ENCODE peak calls at places on chromosomes 3 and 15, in seven cellular contexts. N is NCI-H748 treated with DMSO at 0.1 percent for 48 hours; W is substantia nigra; Z is head of caudate nucleus; J is AG09309; E is PC-3; D is activated CD4-positive, alpha-beta T cell treated with anti-CD3 and anti-CD28 coated beads, Interleukin-2, amount 10 ng/mL, durations not matched to agents 7 days and 5 days. V is an unnamed sample.

GRCh38 chr15:26615188-26615926 is 157.5 kb downstream of the GABRB3 start:
- DNase-seq in N (no peak), W (no peak), Z (no peak), J (no peak), E (peak), D (no peak), V (no peak)

GRCh38 chr15:33068531-33068990 is 126.0 kb downstream of the FMN1 start:
- DNase-seq in N (peak), W (no peak), Z (no peak), J (no peak), E (peak), D (no peak), V (no peak)

GRCh38 chr3:102163039-102163817 is 271.6 kb upstream of the ZPLD1 start:
- DNase-seq in N (peak), W (no peak), Z (no peak), J (peak), E (peak), D (no peak), V (peak)

GRCh38 chr15:39079296-39079834 is 501.5 kb upstream of the THBS1 start:
- DNase-seq in N (no peak), W (no peak), Z (no peak), J (no peak), E (peak), D (no peak), V (no peak)

GRCh38 chr3:127831723-127832172 is 9.4 kb upstream of the MGLL start:
- DNase-seq in N (no peak), W (no peak), Z (no peak), J (no peak), E (peak), D (peak), V (no peak)

GRCh38 chr15:39736646-39737550 is 45.7 kb downstream of the FSIP1 start:
- DNase-seq in N (no peak), W (no peak), Z (no peak), J (no peak), E (no peak), D (no peak), V (no peak)

GRCh38 chr15:80459380-80459779 is 55.2 kb downstream of the ARNT2 start:
- DNase-seq in N (no peak), W (no peak), Z (no peak), J (no peak), E (no peak), D (no peak), V (no peak)

GRCh38 chr3:12553921-12554391 is 2.9 kb upstream of the MKRN2 start:
- DNase-seq in N (peak), W (peak), Z (no peak), J (no peak), E (peak), D (no peak), V (peak)

GRCh38 chr15:89401636-89402252 is 67.1 kb upstream of the POLG start:
- DNase-seq in N (no peak), W (no peak), Z (no peak), J (no peak), E (peak), D (no peak), V (no peak)

GRCh38 chr3:11835028-11835639 is 11.6 kb downstream of the TAMM41 start:
- DNase-seq in N (no peak), W (no peak), Z (no peak), J (no peak), E (peak), D (no peak), V (no peak)

GRCh38 chr3:127680146-127680661 is 7.5 kb downstream of the ABTB1 start:
- DNase-seq in N (no peak), W (no peak), Z (no peak), J (no peak), E (no peak), D (no peak), V (peak)

GRCh38 chr3:168325684-168326083 is 230.0 kb upstream of the GOLIM4 start:
- DNase-seq in N (no peak), W (no peak), Z (no peak), J (no peak), E (no peak), D (no peak), V (no peak)

GRCh38 chr3:24197809-24198208 is 252.7 kb downstream of the NR1D2 start:
- DNase-seq in N (no peak), W (no peak), Z (no peak), J (no peak), E (peak), D (no peak), V (no peak)

GRCh38 chr15:96115642-96116041 is 214.9 kb upstream of the NR2F2 start:
- DNase-seq in N (no peak), W (no peak), Z (no peak), J (peak), E (peak), D (no peak), V (no peak)

GRCh38 chr15:73388256-73388781 is 19.6 kb upstream of the HCN4 start:
- DNase-seq in N (no peak), W (no peak), Z (no peak), J (peak), E (peak), D (no peak), V (no peak)

GRCh38 chr3:25911525-25912295 is 121.8 kb downstream of the OXSM start:
- DNase-seq in N (no peak), W (no peak), Z (no peak), J (no peak), E (no peak), D (peak), V (no peak)

GRCh38 chr3:49377483-49377882 is 19.3 kb upstream of the GPX1 start:
- DNase-seq in N (no peak), W (no peak), Z (no peak), J (no peak), E (peak), D (peak), V (no peak)

GRCh38 chr15:44726568-44727461 is 9.5 kb upstream of the TRIM69 start:
- DNase-seq in N (no peak), W (peak), Z (no peak), J (peak), E (peak), D (peak), V (no peak)

GRCh38 chr15:25810631-25811077 is 52.5 kb downstream of the ATP10A start:
- DNase-seq in N (no peak), W (no peak), Z (no peak), J (no peak), E (no peak), D (peak), V (no peak)